ENCODE peak calls at places on chromosomes 6 and 20, in five cellular contexts. R is astrocyte of the cerebellum; S is foreskin fibroblast; D is CD8-positive, alpha-beta T cell; H is AG10803. Q is an unnamed sample.

GRCh38 chr6:144123836-144124235 is 26.5 kb upstream of the STX11 start:
- DNase-seq in R (no peak), S (no peak), D (no peak), H (no peak), Q (no peak)

GRCh38 chr20:53829706-53830521 is 236.3 kb upstream of the ZNF217 start:
- DNase-seq in R (no peak), S (peak; percentile 34), D (no peak), H (peak; percentile 81), Q (no peak)

GRCh38 chr20:13458860-13459451 is 179.8 kb downstream of the TASP1 start:
- DNase-seq in R (peak; percentile 16), S (peak; percentile 12), D (no peak), H (peak; percentile 42), Q (no peak)

GRCh38 chr20:1286267-1287036 is 20.4 kb downstream of the SNPH start:
- DNase-seq in R (no peak), S (no peak), D (peak; percentile 74), H (no peak), Q (no peak)

GRCh38 chr20:1503564-1504227 is 12.5 kb upstream of the SIRPB2 start:
- DNase-seq in R (peak; percentile 82), S (peak; percentile 85), D (peak; percentile 80), H (peak; percentile 87), Q (no peak)

GRCh38 chr20:13898012-13898612 is 92.3 kb downstream of the SEL1L2 start:
- DNase-seq in R (no peak), S (no peak), D (no peak), H (no peak), Q (no peak)

GRCh38 chr20:63087872-63088680 is 81.3 kb upstream of the BHLHE23 start:
- DNase-seq in R (no peak), S (no peak), D (no peak), H (no peak), Q (no peak)

GRCh38 chr6:106026748-106027147 is 59.4 kb upstream of the PRDM1 start:
- DNase-seq in R (no peak), S (no peak), D (no peak), H (peak; percentile 80), Q (no peak)

GRCh38 chr6:120584111-120584760 is 750.0 kb downstream of the TBC1D32 start:
- DNase-seq in R (no peak), S (no peak), D (no peak), H (no peak), Q (no peak)

GRCh38 chr6:46042355-46042999 is 26.8 kb upstream of the CLIC5 start:
- DNase-seq in R (no peak), S (no peak), D (no peak), H (peak; percentile 18), Q (no peak)

GRCh38 chr6:131911951-131912350 is 39.2 kb downstream of the CCN2 start:
- DNase-seq in R (no peak), S (no peak), D (no peak), H (no peak), Q (no peak)

GRCh38 chr6:52361945-52362442 is at the start of gene PAQR8:
- DNase-seq in R (no peak), S (peak; percentile 69), D (peak; percentile 91), H (peak; percentile 58), Q (peak; percentile 8)

GRCh38 chr6:36025260-36025931 is 955 bp upstream of the SLC26A8 start:
- DNase-seq in R (no peak), S (peak; percentile 21), D (no peak), H (peak; percentile 24), Q (no peak)

GRCh38 chr6:2353412-2354137 is 108.2 kb upstream of the GMDS start:
- DNase-seq in R (peak; percentile 69), S (peak; percentile 67), D (peak; percentile 62), H (peak; percentile 77), Q (no peak)

GRCh38 chr6:43129434-43130194 is 41.5 kb upstream of the SRF start:
- DNase-seq in R (peak; percentile 24), S (peak; percentile 51), D (no peak), H (peak; percentile 54), Q (no peak)

GRCh38 chr20:17295151-17295726 is 68.4 kb downstream of the PCSK2 start:
- DNase-seq in R (no peak), S (no peak), D (no peak), H (no peak), Q (no peak)

GRCh38 chr20:13941031-13941430 is 49.4 kb downstream of the SEL1L2 start:
- DNase-seq in R (no peak), S (no peak), D (no peak), H (no peak), Q (no peak)

GRCh38 chr6:91299544-91300491 is 712.9 kb upstream of the MAP3K7 start:
- DNase-seq in R (peak; percentile 99), S (no peak), D (no peak), H (no peak), Q (no peak)

GRCh38 chr6:166728884-166729530 is 102.0 kb upstream of the RPS6KA2 start:
- DNase-seq in R (no peak), S (no peak), D (no peak), H (no peak), Q (no peak)

GRCh38 chr6:37083243-37084138 is 78.0 kb downstream of the FGD2 start:
- DNase-seq in R (no peak), S (peak; percentile 92), D (no peak), H (peak; percentile 78), Q (no peak)

GRCh38 chr6:169830876-169831275 is 79.5 kb downstream of the ERMARD start:
- DNase-seq in R (no peak), S (no peak), D (no peak), H (no peak), Q (no peak)

GRCh38 chr6:106939208-106939607 is 35.3 kb downstream of the CD24 start:
- DNase-seq in R (no peak), S (no peak), D (no peak), H (no peak), Q (no peak)

GRCh38 chr20:63969851-63970713 is at the start of gene ZNF512B:
- DNase-seq in R (no peak), S (no peak), D (no peak), H (peak; percentile 52), Q (no peak)

GRCh38 chr6:13660893-13661292 is 45.8 kb downstream of the NOL7 start:
- DNase-seq in R (no peak), S (no peak), D (no peak), H (no peak), Q (no peak)

GRCh38 chr6:52000064-52000463 is 87.3 kb downstream of the PKHD1 start:
- DNase-seq in R (no peak), S (no peak), D (no peak), H (no peak), Q (no peak)

GRCh38 chr20:18527836-18528235 is 20.1 kb downstream of the SEC23B start:
- DNase-seq in R (no peak), S (peak; percentile 77), D (no peak), H (peak; percentile 44), Q (no peak)

GRCh38 chr6:40719671-40720374 is 132.7 kb upstream of the LRFN2 start:
- DNase-seq in R (peak; percentile 4), S (peak; percentile 45), D (no peak), H (peak; percentile 79), Q (no peak)

GRCh38 chr6:154709621-154710020 is 23.6 kb upstream of the SCAF8 start:
- DNase-seq in R (no peak), S (no peak), D (no peak), H (no peak), Q (no peak)

GRCh38 chr6:14922306-14922705 is 323.6 kb upstream of the JARID2 start:
- DNase-seq in R (no peak), S (no peak), D (no peak), H (peak; percentile 13), Q (no peak)

GRCh38 chr6:169230322-169230665 is 23.4 kb downstream of the THBS2 start:
- DNase-seq in R (no peak), S (no peak), D (no peak), H (no peak), Q (no peak)

GRCh38 chr6:90028995-90029635 is 134.8 kb downstream of the GJA10 start:
- DNase-seq in R (no peak), S (no peak), D (no peak), H (no peak), Q (no peak)

GRCh38 chr6:5992551-5993225 is 14.0 kb downstream of the NRN1 start:
- DNase-seq in R (no peak), S (no peak), D (no peak), H (no peak), Q (no peak)

GRCh38 chr6:10659697-10660348 is 34.6 kb downstream of the C6orf52 start:
- DNase-seq in R (no peak), S (no peak), D (no peak), H (no peak), Q (no peak)

GRCh38 chr20:57710841-57711240 is 1.0 kb upstream of the PMEPA1 start:
- DNase-seq in R (no peak), S (no peak), D (no peak), H (no peak), Q (no peak)

GRCh38 chr6:24069546-24069945 is 56.5 kb upstream of the NRSN1 start:
- DNase-seq in R (no peak), S (no peak), D (no peak), H (no peak), Q (no peak)

DNA sequence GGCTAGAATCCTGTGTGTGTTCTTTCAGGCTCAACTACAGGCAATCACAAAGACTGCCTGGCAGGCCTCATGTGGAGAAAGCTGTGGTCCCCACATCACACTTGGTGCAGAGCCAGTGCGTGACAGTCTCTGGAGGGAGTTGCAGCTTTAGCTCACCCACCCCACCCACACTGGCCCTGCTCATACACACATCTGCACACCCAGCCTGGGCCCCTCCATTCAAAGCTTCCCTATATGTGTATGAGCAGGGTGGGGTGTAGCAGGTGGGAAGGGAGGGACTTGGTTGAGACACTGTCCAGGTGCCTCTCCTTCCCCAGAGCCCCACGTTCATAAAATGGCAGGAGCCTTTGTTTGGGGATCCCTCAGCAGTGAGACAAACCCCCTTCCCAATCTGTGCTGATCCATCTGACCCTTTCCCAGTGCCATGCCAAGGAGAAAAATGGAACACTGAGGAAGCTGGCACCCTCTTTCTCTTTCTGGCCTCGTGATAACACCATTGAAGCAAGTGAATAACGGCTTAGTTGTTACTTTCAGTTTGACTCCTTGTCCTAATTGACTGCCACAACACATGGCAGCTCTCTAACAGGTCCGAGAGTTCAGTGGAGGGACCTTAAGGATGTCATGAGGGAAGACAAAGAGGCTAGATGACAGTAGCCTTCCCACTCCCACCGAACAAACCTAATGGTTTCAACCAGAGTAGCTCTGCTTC is 53.8 kb upstream of the NRSN1 start:
- DNase-seq in R (no peak), S (no peak), D (no peak), H (no peak), Q (no peak)
- TF ChIP-seq CTCF in R (no peak), S (no peak), D (no peak), H (no peak), Q (no peak)

GRCh38 chr6:127547909-127548649 is 28.9 kb upstream of the C6orf58 start:
- DNase-seq in R (no peak), S (no peak), D (no peak), H (peak; percentile 14), Q (no peak)
- TF ChIP-seq CTCF in R (no peak), S (peak; percentile 23), D (no peak), H (peak; percentile 49), Q (no peak)

GRCh38 chr20:44610313-44610965 is 28.1 kb downstream of the PKIG start:
- DNase-seq in R (no peak), S (no peak), D (no peak), H (no peak), Q (no peak)
- TF ChIP-seq CTCF in R (no peak), S (no peak), D (peak; percentile 5), H (no peak), Q (no peak)

GRCh38 chr6:7143161-7143974 is 35.6 kb downstream of the RREB1 start:
- DNase-seq in R (no peak), S (no peak), D (no peak), H (no peak), Q (no peak)
- TF ChIP-seq CTCF in R (peak; percentile 27), S (no peak), D (no peak), H (peak; percentile 46), Q (no peak)